ENCODE peak calls at places on chromosomes 2 and 18, in eight cellular contexts. F, S, Y, D, E, J, V and T are unnamed samples.
A peak's percentile ranks its signal among the peaks of the same experiment; 100 is the strongest.

GRCh38 chr2:25314514-25315315 is 27.0 kb downstream of the DNMT3A start:
- DNase-seq in J (peak; percentile 49), S (peak; percentile 68), D (peak; percentile 53), V (peak; percentile 90), E (peak; percentile 53), Y (peak; percentile 33), F (peak; percentile 80), T (peak; percentile 94)

GRCh38 chr2:158936978-158937377 is 31.5 kb upstream of the TANC1 start:
- DNase-seq in F (peak; percentile 38), E (peak; percentile 99), S (no peak), D (no peak), Y (no peak), V (no peak), J (no peak), T (no peak)

GRCh38 chr2:221527759-221528444 is 44.2 kb downstream of the EPHA4 start:
- DNase-seq in J (no peak), F (no peak), E (peak; percentile 68), Y (no peak), S (no peak), V (no peak), D (peak; percentile 65), T (no peak)

GRCh38 chr2:9205963-9206948 is at the start of gene ASAP2:
- DNase-seq in D (peak; percentile 78), Y (peak; percentile 96), V (peak; percentile 88), F (peak; percentile 79), S (peak; percentile 79), E (peak; percentile 70), J (peak; percentile 33), T (peak; percentile 64)

GRCh38 chr2:22124003-22124402 is 1000.2 kb downstream of the TDRD15 start:
- DNase-seq in S (no peak), V (no peak), J (no peak), D (no peak), F (no peak), E (no peak), Y (no peak), T (no peak)

GRCh38 chr2:230158468-230158867 is 61.3 kb downstream of the SP110 start:
- DNase-seq in D (no peak), Y (peak; percentile 8), S (no peak), E (no peak), J (no peak), F (no peak), V (no peak), T (no peak)

GRCh38 chr2:40451926-40452605 is at the start of gene SLC8A1:
- DNase-seq in D (no peak), F (peak; percentile 49), S (no peak), J (no peak), Y (no peak), V (peak; percentile 85), E (peak; percentile 46), T (peak; percentile 19)

GRCh38 chr2:76251342-76251741 is 540.6 kb upstream of the GCFC2 start:
- DNase-seq in F (no peak), E (no peak), D (no peak), V (no peak), Y (no peak), S (no peak), J (no peak), T (no peak)

GRCh38 chr2:26692814-26693286 is 328 bp downstream of the KCNK3 start:
- DNase-seq in E (peak; percentile 7), J (no peak), F (no peak), V (no peak), D (no peak), Y (no peak), S (no peak), T (no peak)

GRCh38 chr2:120109186-120110061 is 96.5 kb downstream of the EPB41L5 start:
- DNase-seq in E (peak; percentile 64), D (no peak), J (no peak), S (no peak), V (no peak), F (no peak), Y (peak; percentile 8), T (peak; percentile 1)

GRCh38 chr2:156436477-156437085 is 402 bp downstream of the GPD2 start:
- DNase-seq in J (peak; percentile 31), V (no peak), F (no peak), S (peak; percentile 44), D (peak; percentile 42), E (peak; percentile 54), Y (no peak), T (no peak)

GRCh38 chr18:24964213-24964612 is 387.8 kb downstream of the ZNF521 start:
- DNase-seq in V (no peak), J (peak; percentile 59), E (no peak), D (peak; percentile 22), F (no peak), Y (no peak), S (no peak), T (peak; percentile 7)

GRCh38 chr2:32752952-32753351 is 125.1 kb downstream of the TTC27 start:
- DNase-seq in S (no peak), Y (no peak), J (no peak), V (no peak), D (no peak), F (no peak), E (no peak), T (no peak)

GRCh38 chr2:15273452-15273851 is 287.7 kb downstream of the NBAS start:
- DNase-seq in D (no peak), Y (no peak), S (no peak), V (no peak), J (no peak), F (no peak), E (no peak), T (no peak)

GRCh38 chr2:29580223-29580622 is 341.2 kb downstream of the ALK start:
- DNase-seq in S (no peak), J (no peak), V (no peak), Y (no peak), E (no peak), D (no peak), F (no peak), T (no peak)

GRCh38 chr2:165874445-165875039 is 79.0 kb downstream of the TTC21B start:
- DNase-seq in D (no peak), E (peak; percentile 65), J (no peak), V (no peak), S (no peak), F (no peak), Y (peak; percentile 33), T (peak; percentile 24)

DNA sequence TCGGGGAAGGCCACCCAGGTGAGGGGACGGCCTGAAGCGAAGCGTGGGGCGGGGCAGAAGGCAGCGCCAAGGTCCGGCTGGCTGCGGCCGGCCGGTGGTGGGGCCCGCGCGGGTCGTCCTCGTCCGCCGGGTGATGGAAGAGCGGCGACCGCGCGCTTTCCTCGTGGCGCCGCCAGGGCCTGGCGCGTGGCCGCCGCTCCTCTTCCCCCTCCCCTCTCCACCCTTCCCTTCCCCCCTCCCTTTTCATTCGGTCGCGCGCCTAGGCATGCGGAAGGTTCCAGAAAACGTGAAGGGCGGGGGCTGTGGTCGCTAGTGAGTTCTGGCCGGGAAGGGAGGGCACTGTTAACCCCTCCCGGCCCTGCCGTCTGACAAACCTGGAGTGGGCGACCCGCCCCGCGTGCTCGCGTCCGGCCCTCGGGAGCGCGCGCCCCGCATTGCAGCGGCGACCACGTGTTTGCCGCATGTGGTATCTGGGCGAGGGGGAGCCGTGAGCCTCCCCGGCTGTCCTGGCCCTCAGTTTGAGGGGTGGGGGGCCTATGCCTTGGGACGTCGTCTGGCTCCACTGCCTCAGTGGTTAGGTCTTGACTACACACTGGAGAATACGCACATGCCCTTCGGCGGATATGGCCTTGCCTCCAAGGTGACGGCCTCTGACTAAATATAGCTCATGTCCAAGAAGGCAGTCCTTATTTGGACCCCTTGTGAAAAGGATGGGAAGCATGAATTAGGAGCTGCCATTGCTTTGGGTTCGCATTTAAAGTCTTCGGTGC is 578 bp downstream of the MAT2A start:
- DNase-seq in J (peak; percentile 70), D (peak; percentile 71), F (peak; percentile 80), V (peak; percentile 94), E (peak; percentile 61), Y (peak; percentile 86), S (peak; percentile 64), T (no peak)
- TF ChIP-seq POLR2A in J (peak; percentile 5), D (no peak), F (no peak), V (no peak), E (no peak), Y (no peak), S (no peak), T (no peak)

DNA sequence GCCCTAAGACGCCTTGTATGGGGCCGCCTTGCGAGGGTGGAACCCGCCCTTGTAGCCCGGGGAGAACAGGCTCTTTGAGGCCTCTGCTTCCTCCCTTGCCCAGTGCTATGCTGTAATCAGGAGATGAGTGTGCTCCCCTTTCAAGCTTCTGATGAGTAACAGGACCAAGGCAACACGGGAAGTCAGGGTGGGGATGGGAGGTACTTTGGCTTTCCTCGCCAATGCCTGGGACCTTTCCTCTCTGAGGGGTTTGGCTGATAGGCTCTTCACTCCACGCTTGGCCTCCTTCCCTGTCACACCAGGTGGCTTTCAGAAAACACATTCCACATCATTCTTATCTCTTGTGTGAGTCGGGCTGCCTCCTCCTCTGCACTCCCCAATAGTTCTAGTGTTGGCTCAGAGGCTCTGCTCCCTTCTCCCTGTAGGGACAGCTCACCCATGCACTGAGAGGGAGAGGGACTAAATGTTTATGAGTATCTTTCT is 223.7 kb upstream of the TRIB2 start:
- DNase-seq in Y (peak; percentile 70), E (peak; percentile 12), D (no peak), V (no peak), F (peak; percentile 84), J (no peak), S (no peak), T (no peak)
- TF ChIP-seq POLR2A in Y (peak; percentile 63), E (no peak), D (no peak), V (no peak), F (peak; percentile 22), J (no peak), S (no peak), T (no peak)

DNA sequence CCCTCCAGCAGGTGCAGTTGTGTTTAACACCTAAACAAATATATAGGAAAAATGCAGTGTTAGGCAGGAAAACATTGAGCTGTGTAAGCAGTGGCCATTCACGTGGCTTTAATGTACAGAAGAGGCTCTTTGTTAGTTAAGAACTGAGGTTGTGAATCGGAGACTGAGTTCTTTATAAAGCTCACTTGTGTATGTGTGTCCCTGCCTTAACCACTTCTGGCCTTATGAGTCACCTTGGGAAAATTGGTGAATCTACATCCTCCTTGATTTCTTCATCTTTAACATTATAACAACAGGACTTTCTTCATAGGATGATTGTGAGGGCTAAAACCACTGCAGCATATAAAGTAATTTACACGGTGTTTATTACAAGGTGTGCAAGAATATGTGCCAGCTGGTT is 188.4 kb upstream of the TPO start:
- DNase-seq in Y (no peak), J (no peak), E (no peak), V (no peak), D (no peak), F (no peak), S (no peak), T (no peak)
- TF ChIP-seq POLR2A in Y (no peak), J (no peak), E (no peak), V (no peak), D (no peak), F (no peak), S (no peak), T (no peak)

DNA sequence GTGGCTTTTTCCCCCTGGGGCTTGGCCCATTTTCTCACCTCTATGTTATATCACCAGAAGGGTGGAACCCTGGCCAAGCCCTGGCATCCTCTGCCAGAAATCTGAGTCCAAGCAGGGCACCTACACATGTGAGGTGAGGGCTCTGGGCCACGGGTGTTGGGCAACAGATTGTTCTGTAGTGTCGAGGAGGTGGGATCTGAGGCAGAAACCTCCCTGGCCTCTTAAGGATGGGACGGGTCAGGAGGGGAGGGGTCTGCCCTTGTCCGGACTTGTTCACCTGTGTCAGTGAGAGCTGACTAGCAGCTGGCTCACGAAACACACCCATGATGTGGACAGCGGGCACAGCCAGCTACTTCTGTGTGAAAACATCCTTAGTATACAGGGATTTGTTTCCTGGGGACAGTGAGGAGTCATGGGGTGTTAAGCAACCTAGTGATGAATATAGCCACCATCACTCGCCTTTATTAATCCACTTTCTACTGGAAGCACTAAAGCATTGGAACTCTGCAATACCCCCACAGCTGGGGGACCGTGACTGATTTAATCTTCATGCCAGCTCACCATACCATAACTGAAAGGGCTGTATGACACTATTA is 35.6 kb downstream of the EPAS1 start:
- DNase-seq in F (no peak), S (no peak), E (no peak), J (no peak), V (no peak), D (no peak), Y (no peak), T (no peak)
- TF ChIP-seq POLR2A in F (no peak), S (no peak), E (no peak), J (no peak), V (no peak), D (no peak), Y (no peak), T (no peak)